ENCODE peak calls at places on chromosomes 6 and 20, in four cellular contexts. One of them, this sample, is unnamed.

GRCh38 chr6:27238010-27238983 is 9.2 kb upstream of the PRSS16 start:
- DNase-seq in cardiac muscle cell: peak; percentile 55
- DNase-seq in breast epithelium: no peak
- DNase-seq in NB4: no peak
- DNase-seq in this sample: peak; percentile 23

GRCh38 chr6:33304216-33304615 is 5.5 kb upstream of the RGL2 start:
- DNase-seq in cardiac muscle cell: no peak
- DNase-seq in breast epithelium: no peak
- DNase-seq in NB4: no peak
- DNase-seq in this sample: no peak

GRCh38 chr6:136586295-136586694 is 36.1 kb upstream of the MAP7 start:
- DNase-seq in cardiac muscle cell: peak; percentile 88
- DNase-seq in breast epithelium: no peak
- DNase-seq in NB4: no peak
- DNase-seq in this sample: no peak

GRCh38 chr6:105646391-105646867 is 243.5 kb upstream of the PREP start:
- DNase-seq in cardiac muscle cell: no peak
- DNase-seq in breast epithelium: no peak
- DNase-seq in NB4: peak; percentile 30
- DNase-seq in this sample: peak; percentile 97

GRCh38 chr6:90478278-90478677 is 108.6 kb downstream of the MAP3K7 start:
- DNase-seq in cardiac muscle cell: no peak
- DNase-seq in breast epithelium: no peak
- DNase-seq in NB4: no peak
- DNase-seq in this sample: no peak

GRCh38 chr6:130019796-130020105 is 1.4 kb downstream of the L3MBTL3 start:
- DNase-seq in cardiac muscle cell: no peak
- DNase-seq in breast epithelium: no peak
- DNase-seq in NB4: no peak
- DNase-seq in this sample: no peak

GRCh38 chr20:58102744-58103516 is 125.5 kb downstream of the ANKRD60 start:
- DNase-seq in cardiac muscle cell: no peak
- DNase-seq in breast epithelium: no peak
- DNase-seq in NB4: no peak
- DNase-seq in this sample: no peak

GRCh38 chr6:169251371-169251802 is 2.3 kb downstream of the THBS2 start:
- DNase-seq in cardiac muscle cell: no peak
- DNase-seq in breast epithelium: no peak
- DNase-seq in NB4: no peak
- DNase-seq in this sample: no peak

GRCh38 chr20:23078351-23078993 is 7.7 kb downstream of the CD93 start:
- DNase-seq in cardiac muscle cell: peak; percentile 78
- DNase-seq in breast epithelium: no peak
- DNase-seq in NB4: peak; percentile 81
- DNase-seq in this sample: no peak

GRCh38 chr6:35587167-35587566 is 74.5 kb upstream of the TULP1 start:
- DNase-seq in cardiac muscle cell: no peak
- DNase-seq in breast epithelium: no peak
- DNase-seq in NB4: no peak
- DNase-seq in this sample: no peak

GRCh38 chr6:15798856-15799255 is 136.0 kb upstream of the DTNBP1 start:
- DNase-seq in cardiac muscle cell: no peak
- DNase-seq in breast epithelium: no peak
- DNase-seq in NB4: no peak
- DNase-seq in this sample: no peak

GRCh38 chr20:43385914-43386313 is 71.8 kb upstream of the SRSF6 start:
- DNase-seq in cardiac muscle cell: no peak
- DNase-seq in breast epithelium: no peak
- DNase-seq in NB4: no peak
- DNase-seq in this sample: no peak

GRCh38 chr6:45677381-45677992 is 299.8 kb upstream of the SUPT3H start:
- DNase-seq in cardiac muscle cell: peak; percentile 70
- DNase-seq in breast epithelium: no peak
- DNase-seq in NB4: peak; percentile 87
- DNase-seq in this sample: peak; percentile 83

GRCh38 chr6:125375013-125375412 is 73.2 kb upstream of the HDDC2 start:
- DNase-seq in cardiac muscle cell: no peak
- DNase-seq in breast epithelium: no peak
- DNase-seq in NB4: no peak
- DNase-seq in this sample: no peak

DNA sequence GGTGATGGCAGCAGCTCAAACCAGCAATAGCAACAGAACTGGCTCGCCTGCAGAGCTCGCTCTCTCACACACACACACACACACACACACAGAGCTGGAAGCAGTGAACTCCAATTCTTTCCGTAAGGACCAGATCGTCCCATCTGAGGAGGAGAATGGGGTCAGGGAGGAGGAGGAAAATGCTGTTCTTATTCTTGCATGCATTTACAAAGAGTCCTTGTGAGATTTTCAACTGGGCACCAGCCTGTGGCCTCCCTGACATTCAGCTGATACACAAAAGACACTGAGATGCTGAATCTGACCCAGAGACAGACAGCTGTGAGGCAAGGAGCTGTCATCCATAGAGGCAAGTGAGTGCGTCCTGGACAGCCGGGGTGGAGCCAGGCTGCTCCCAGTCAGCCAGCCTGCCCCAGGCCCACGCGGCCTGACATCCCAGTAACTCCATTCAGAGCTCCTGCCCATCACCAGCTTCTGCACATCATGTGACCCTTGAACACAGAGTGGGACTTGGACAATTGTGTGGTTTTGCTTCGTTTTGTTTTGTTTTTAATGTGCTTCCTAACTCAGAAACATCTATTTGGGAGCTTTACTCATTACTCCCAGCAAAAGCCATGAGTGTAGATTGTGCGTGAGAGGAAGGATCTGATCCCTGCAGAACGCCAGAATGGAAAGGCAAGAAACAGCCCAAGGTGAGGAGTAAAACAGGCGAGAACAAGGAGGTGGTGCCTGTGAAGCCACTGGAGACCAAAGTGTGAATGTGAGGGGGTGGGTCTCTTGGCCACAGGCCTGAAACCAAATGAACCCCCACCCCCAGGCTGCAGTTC is 2.1 kb downstream of the SERPINB9 start:
- DNase-seq in cardiac muscle cell: peak; percentile 37
- DNase-seq in breast epithelium: no peak
- DNase-seq in NB4: no peak
- DNase-seq in this sample: no peak
- H3K4me3 ChIP-seq in cardiac muscle cell: no peak overlapping the region
- H3K4me3 ChIP-seq in breast epithelium: peak overlapping the region; percentile 51
- H3K4me3 ChIP-seq in NB4: no peak overlapping the region
- H3K4me3 ChIP-seq in this sample: peak overlapping the region; percentile 80

GRCh38 chr20:3158968-3159431 is 665 bp downstream of the FASTKD5 start:
- DNase-seq in cardiac muscle cell: peak; percentile 37
- DNase-seq in breast epithelium: no peak
- DNase-seq in NB4: no peak
- DNase-seq in this sample: peak; percentile 43

GRCh38 chr20:3161316-3162079 is 1.8 kb upstream of the FASTKD5 start:
- DNase-seq in cardiac muscle cell: no peak
- DNase-seq in breast epithelium: no peak
- DNase-seq in NB4: no peak
- DNase-seq in this sample: no peak

GRCh38 chr20:3156811-3157619 is 2.6 kb downstream of the FASTKD5 start:
- DNase-seq in cardiac muscle cell: peak; percentile 34
- DNase-seq in breast epithelium: no peak
- DNase-seq in NB4: no peak
- DNase-seq in this sample: peak; percentile 79

GRCh38 chr20:3160418-3160817 is 753 bp upstream of the FASTKD5 start:
- DNase-seq in cardiac muscle cell: no peak
- DNase-seq in breast epithelium: no peak
- DNase-seq in NB4: no peak
- DNase-seq in this sample: no peak

GRCh38 chr20:3157817-3158216 is 1.8 kb downstream of the FASTKD5 start:
- DNase-seq in cardiac muscle cell: no peak
- DNase-seq in breast epithelium: no peak
- DNase-seq in NB4: no peak
- DNase-seq in this sample: no peak
- H3K4me3 ChIP-seq in cardiac muscle cell: peak overlapping the region; percentile 72
- H3K4me3 ChIP-seq in breast epithelium: peak overlapping the region; percentile 94
- H3K4me3 ChIP-seq in NB4: peak overlapping the region; percentile 4
- H3K4me3 ChIP-seq in this sample: peak overlapping the region; percentile 90

GRCh38 chr6:449057-449430 is 57.5 kb downstream of the IRF4 start:
- DNase-seq in cardiac muscle cell: no peak
- DNase-seq in breast epithelium: no peak
- DNase-seq in NB4: no peak
- DNase-seq in this sample: no peak

GRCh38 chr6:447381-448165 is 56.0 kb downstream of the IRF4 start:
- DNase-seq in cardiac muscle cell: no peak
- DNase-seq in breast epithelium: no peak
- DNase-seq in NB4: no peak
- DNase-seq in this sample: no peak

GRCh38 chr6:446418-447366 is 55.1 kb downstream of the IRF4 start:
- DNase-seq in cardiac muscle cell: no peak
- DNase-seq in breast epithelium: no peak
- DNase-seq in NB4: no peak
- DNase-seq in this sample: no peak

GRCh38 chr6:449486-450419 is 58.2 kb downstream of the IRF4 start:
- DNase-seq in cardiac muscle cell: no peak
- DNase-seq in breast epithelium: no peak
- DNase-seq in NB4: no peak
- DNase-seq in this sample: no peak

DNA sequence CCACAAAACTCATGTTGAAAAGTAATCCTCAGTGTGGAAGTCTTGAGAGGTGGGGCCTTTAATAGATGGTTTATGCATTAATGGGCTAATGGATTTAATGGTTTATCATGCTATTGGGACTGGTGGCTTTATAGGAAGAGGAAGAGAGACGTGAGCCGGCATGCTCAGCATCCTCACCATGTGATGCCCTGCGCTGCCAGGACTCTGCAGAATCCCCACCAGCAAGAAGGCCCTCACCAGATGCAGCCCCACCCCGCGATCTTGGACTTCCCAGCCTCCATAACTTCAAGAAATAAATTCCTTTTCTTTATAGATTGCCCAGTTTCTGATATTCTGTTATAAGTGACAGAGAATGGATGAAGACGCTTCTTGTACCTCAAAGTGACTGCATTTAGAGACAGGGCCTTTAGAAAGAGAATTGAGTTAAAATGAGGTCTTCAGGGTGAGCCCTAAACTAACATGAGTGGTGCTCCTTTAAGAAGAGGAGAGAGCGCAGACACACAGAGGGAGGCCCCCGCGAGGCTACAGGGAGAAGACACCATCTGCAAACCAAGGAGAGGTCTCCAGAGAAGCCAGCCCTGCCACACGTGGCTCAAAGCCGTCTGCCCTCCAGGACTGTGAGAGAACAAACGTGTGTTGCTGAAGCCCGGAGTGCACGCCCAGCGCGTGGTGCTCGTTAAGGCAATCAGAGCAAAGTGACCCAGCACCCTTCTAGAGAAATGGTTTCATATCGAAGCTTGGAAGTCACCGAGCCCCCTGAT is 56.9 kb downstream of the IRF4 start:
- DNase-seq in cardiac muscle cell: no peak
- DNase-seq in breast epithelium: no peak
- DNase-seq in NB4: no peak
- DNase-seq in this sample: no peak
- H3K4me3 ChIP-seq in cardiac muscle cell: no peak overlapping the region
- H3K4me3 ChIP-seq in breast epithelium: no peak overlapping the region
- H3K4me3 ChIP-seq in NB4: no peak overlapping the region
- H3K4me3 ChIP-seq in this sample: no peak overlapping the region

DNA sequence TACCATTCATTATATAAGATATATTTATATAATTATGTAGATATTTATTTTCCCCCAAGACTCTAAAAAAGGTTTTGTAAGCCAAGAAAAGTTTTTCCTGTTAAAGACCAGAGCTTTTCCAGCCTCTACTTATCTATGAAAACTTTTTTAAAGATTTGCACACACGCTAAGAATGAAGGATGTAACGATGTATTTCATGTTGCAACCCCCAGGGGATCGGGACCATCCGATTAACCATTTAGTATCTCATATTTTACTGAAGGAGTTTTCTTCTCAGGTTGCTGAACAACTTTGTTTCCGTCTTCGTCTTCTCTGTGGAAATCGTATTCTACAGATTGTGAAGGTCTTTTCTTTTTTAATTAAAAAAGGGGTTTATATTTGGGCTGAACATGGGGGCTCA is 70.0 kb upstream of the SASH1 start:
- DNase-seq in cardiac muscle cell: peak; percentile 64
- DNase-seq in breast epithelium: no peak
- DNase-seq in NB4: no peak
- DNase-seq in this sample: no peak
- H3K4me3 ChIP-seq in cardiac muscle cell: no peak overlapping the region
- H3K4me3 ChIP-seq in breast epithelium: peak overlapping the region; percentile 20
- H3K4me3 ChIP-seq in NB4: no peak overlapping the region
- H3K4me3 ChIP-seq in this sample: no peak overlapping the region

GRCh38 chr6:137729866-137730629 is 137.0 kb upstream of the TNFAIP3 start:
- DNase-seq in cardiac muscle cell: peak; percentile 80
- DNase-seq in breast epithelium: no peak
- DNase-seq in NB4: no peak
- DNase-seq in this sample: no peak

GRCh38 chr6:137734005-137734874 is 132.8 kb upstream of the TNFAIP3 start:
- DNase-seq in cardiac muscle cell: no peak
- DNase-seq in breast epithelium: no peak
- DNase-seq in NB4: no peak
- DNase-seq in this sample: no peak

GRCh38 chr6:137733353-137733746 is 133.7 kb upstream of the TNFAIP3 start:
- DNase-seq in cardiac muscle cell: no peak
- DNase-seq in breast epithelium: no peak
- DNase-seq in NB4: no peak
- DNase-seq in this sample: no peak

GRCh38 chr6:137731600-137731959 is 135.5 kb upstream of the TNFAIP3 start:
- DNase-seq in cardiac muscle cell: no peak
- DNase-seq in breast epithelium: no peak
- DNase-seq in NB4: no peak
- DNase-seq in this sample: no peak

GRCh38 chr6:137731960-137732616 is 135.0 kb upstream of the TNFAIP3 start:
- DNase-seq in cardiac muscle cell: peak; percentile 76
- DNase-seq in breast epithelium: no peak
- DNase-seq in NB4: peak; percentile 88
- DNase-seq in this sample: no peak
- H3K4me3 ChIP-seq in cardiac muscle cell: no peak overlapping the region
- H3K4me3 ChIP-seq in breast epithelium: no peak overlapping the region
- H3K4me3 ChIP-seq in NB4: peak overlapping the region; percentile 23
- H3K4me3 ChIP-seq in this sample: no peak overlapping the region

This sample was measured in GM12865.